ENCODE peak calls at places on chromosome 19, in eight cellular contexts. U is omental fat pad; S is CD8-positive, alpha-beta T cell; Y is RWPE2; C is fibroblast of mammary gland; L is AG09319; X is BE2C; J is tibial artery. I is an unnamed sample.

GRCh38 chr19:33785795-33786194 is 10.9 kb upstream of the KCTD15 start:
- DNase-seq in U (no peak), S (no peak), Y (no peak), C (peak), L (no peak), X (no peak), J (no peak), I (no peak)

GRCh38 chr19:47897857-47898256 is 11.7 kb upstream of the SULT2A1 start:
- DNase-seq in U (no peak), S (no peak), Y (no peak), C (no peak), L (no peak), X (no peak), J (no peak), I (no peak)

GRCh38 chr19:16917401-16917800 is 28.6 kb downstream of the F2RL3 start:
- DNase-seq in U (no peak), S (no peak), Y (no peak), C (no peak), L (no peak), X (no peak), J (no peak), I (no peak)

GRCh38 chr19:39408392-39409206 is 2.0 kb downstream of the ZFP36 start:
- DNase-seq in U (no peak), S (no peak), Y (no peak), C (peak), L (no peak), X (no peak), J (no peak), I (no peak)

GRCh38 chr19:44705502-44706010 is 6.6 kb downstream of the CEACAM16 start:
- DNase-seq in U (no peak), S (no peak), Y (no peak), C (no peak), L (no peak), X (no peak), J (no peak), I (no peak)

GRCh38 chr19:44596428-44597130 is 16.8 kb upstream of the IGSF23 start:
- DNase-seq in U (no peak), S (no peak), Y (no peak), C (no peak), L (no peak), X (no peak), J (no peak), I (no peak)

GRCh38 chr19:47651132-47651531 is 42.2 kb downstream of the BICRA start:
- DNase-seq in U (no peak), S (no peak), Y (no peak), C (no peak), L (no peak), X (no peak), J (no peak), I (no peak)

GRCh38 chr19:49605605-49606004 is 14.6 kb downstream of the PRR12 start:
- DNase-seq in U (no peak), S (no peak), Y (no peak), C (no peak), L (no peak), X (no peak), J (no peak), I (no peak)

GRCh38 chr19:54523403-54523802 is 20.8 kb downstream of the LAIR2 start:
- DNase-seq in U (no peak), S (no peak), Y (no peak), C (peak), L (no peak), X (no peak), J (no peak), I (no peak)

GRCh38 chr19:15466851-15467733 is 2.7 kb upstream of the RASAL3 start:
- DNase-seq in U (no peak), S (peak), Y (no peak), C (peak), L (no peak), X (no peak), J (no peak), I (no peak)

GRCh38 chr19:32889137-32889934 is 19.8 kb upstream of the SLC7A9 start:
- DNase-seq in U (no peak), S (no peak), Y (no peak), C (no peak), L (no peak), X (no peak), J (no peak), I (no peak)

GRCh38 chr19:5627395-5627904 is 4.6 kb downstream of the SAFB start:
- DNase-seq in U (no peak), S (no peak), Y (no peak), C (peak), L (no peak), X (no peak), J (peak), I (peak)

GRCh38 chr19:42412223-42412622 is 15.0 kb downstream of the LIPE start:
- DNase-seq in U (no peak), S (no peak), Y (no peak), C (no peak), L (no peak), X (peak), J (no peak), I (peak)

DNA sequence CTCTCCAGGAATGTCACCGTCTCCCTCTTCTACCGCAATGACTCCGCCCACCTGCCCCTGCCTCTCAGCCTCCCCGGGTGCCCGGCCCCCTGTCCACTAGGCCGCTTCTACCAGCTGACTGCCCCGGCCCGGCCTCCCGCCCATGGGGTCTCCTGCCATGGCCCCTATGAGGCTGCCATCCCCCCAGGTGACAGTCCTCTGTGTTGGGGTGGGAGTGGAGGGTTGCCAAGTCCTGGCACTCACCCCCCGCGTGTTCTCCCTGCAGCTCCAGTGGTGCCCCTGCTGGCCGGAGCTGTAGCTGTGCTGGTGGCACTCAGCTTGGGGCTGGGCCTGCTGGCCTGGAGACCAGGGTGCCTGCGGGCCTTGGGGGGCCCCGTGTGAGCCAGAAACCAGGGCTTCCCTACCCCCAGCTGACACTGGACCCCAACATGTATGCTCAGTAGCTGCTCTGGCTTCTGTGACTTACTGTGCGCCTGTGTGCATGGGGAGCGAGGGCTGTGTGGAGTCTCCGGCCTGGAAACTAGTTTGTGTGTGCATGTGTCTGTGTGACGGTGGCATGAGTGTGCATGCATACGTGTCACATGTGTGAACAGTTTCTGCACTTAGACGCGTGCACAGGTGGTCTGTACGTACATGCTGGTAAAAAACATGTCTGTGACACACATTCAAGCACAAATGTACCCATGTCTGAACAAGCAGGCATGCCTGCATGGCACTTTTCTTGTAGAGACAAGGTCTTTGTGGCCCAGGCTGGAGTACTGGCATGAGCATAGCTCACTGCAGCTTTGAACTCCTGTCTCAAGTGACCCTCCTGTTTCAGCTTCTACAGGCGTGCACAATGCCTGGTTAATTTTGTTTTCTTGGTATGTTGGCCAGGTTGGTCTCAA is 4.8 kb downstream of the ACP4 start:
- DNase-seq in U (no peak), S (no peak), Y (no peak), C (peak), L (no peak), X (peak), J (no peak), I (no peak)
- TF ChIP-seq CTCF in U (no peak), S (no peak), Y (peak), C (peak), L (no peak), X (peak), J (no peak), I (no peak)

GRCh38 chr19:3146677-3147100 is 10.9 kb downstream of the GNA15 start:
- DNase-seq in U (no peak), S (peak), Y (no peak), C (no peak), L (no peak), X (peak), J (no peak), I (peak)
- TF ChIP-seq CTCF in U (no peak), S (peak), Y (peak), C (peak), L (peak), X (peak), J (peak), I (peak)

GRCh38 chr19:435056-435706 is 25.7 kb downstream of the SHC2 start:
- DNase-seq in U (no peak), S (no peak), Y (no peak), C (no peak), L (no peak), X (no peak), J (no peak), I (no peak)

GRCh38 chr19:438416-438958 is 22.3 kb downstream of the SHC2 start:
- DNase-seq in U (no peak), S (no peak), Y (no peak), C (no peak), L (no peak), X (no peak), J (no peak), I (no peak)

GRCh38 chr19:437027-437426 is 23.8 kb downstream of the SHC2 start:
- DNase-seq in U (no peak), S (no peak), Y (no peak), C (no peak), L (no peak), X (no peak), J (no peak), I (no peak)

GRCh38 chr19:435707-436412 is 25.0 kb downstream of the SHC2 start:
- DNase-seq in U (no peak), S (no peak), Y (no peak), C (no peak), L (no peak), X (no peak), J (no peak), I (peak)

DNA sequence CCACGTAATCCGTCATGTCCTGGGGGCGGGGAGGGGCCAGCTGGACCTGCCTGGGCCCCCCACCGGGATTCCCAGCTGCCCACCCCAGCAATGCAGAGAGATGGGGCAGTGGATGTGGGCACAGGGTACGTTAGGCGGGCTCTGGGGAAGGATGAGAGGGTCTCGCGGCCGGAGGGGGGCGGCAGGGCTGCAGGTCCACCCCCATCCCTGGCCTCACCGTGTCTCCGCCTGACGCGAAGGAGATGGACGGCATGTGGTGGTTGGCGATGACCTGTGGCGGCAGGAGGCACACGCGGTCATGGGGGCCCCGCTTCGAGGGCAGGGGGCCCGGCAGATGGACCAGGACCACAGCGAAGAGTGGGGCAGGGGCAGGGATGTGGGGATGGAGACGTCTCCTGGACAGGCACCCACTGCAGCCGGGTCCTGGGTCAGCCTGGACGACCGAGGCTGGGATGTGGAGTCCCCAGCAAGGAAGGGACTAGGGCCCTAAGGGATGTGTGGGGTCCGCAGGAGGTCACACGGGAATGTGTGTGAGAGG is 24.4 kb downstream of the SHC2 start:
- DNase-seq in U (no peak), S (no peak), Y (no peak), C (no peak), L (no peak), X (no peak), J (no peak), I (no peak)
- TF ChIP-seq CTCF in U (no peak), S (no peak), Y (no peak), C (no peak), L (no peak), X (no peak), J (no peak), I (no peak)

GRCh38 chr19:2475702-2476450 is at the start of gene GADD45B:
- DNase-seq in U (peak), S (peak), Y (peak), C (peak), L (peak), X (peak), J (peak), I (peak)

GRCh38 chr19:2476451-2477140 is 669 bp downstream of the GADD45B start:
- DNase-seq in U (no peak), S (peak), Y (no peak), C (peak), L (no peak), X (peak), J (peak), I (no peak)

GRCh38 chr19:2474232-2475017 is 1.5 kb upstream of the GADD45B start:
- DNase-seq in U (peak), S (peak), Y (peak), C (peak), L (no peak), X (peak), J (peak), I (peak)

GRCh38 chr19:2477141-2477710 is 1.3 kb downstream of the GADD45B start:
- DNase-seq in U (no peak), S (no peak), Y (no peak), C (no peak), L (no peak), X (no peak), J (no peak), I (no peak)

DNA sequence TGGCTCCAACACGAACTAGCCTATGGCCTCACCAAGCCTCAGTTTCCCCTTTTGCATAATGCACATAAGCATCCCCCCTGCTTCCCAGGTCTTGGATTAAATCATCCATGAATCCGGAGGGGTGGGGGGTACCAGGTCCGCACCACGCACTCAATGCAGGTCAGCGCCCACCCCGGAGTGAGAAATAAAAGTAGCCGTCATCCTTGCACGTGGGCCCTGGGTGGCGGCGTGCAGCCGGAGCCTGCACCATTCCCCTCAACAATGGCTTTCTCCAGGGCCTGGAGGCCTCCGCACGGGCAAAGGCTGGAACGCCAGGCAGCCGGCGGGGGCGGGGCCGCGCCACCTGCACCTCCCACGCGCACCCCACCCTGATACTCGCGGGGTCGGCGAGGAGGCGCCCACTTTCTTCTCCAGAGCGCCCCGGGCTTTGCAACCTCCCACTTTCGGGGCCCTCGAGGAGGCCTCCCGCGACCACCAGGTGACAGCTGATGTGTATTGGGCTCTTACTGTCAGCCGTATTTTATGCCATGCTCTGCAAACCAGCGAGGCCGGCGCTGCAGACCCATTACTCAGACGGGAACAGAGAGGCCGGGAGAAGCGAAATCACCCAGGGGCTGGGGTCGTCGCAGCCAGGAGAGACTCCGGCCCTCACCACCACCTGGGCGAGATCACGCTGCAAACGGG is 767 bp upstream of the GADD45B start:
- DNase-seq in U (no peak), S (peak), Y (no peak), C (peak), L (no peak), X (peak), J (peak), I (no peak)
- TF ChIP-seq CTCF in U (no peak), S (no peak), Y (no peak), C (no peak), L (no peak), X (no peak), J (no peak), I (no peak)

GRCh38 chr19:13255041-13255718 is 105.0 kb downstream of the IER2 start:
- DNase-seq in U (no peak), S (no peak), Y (no peak), C (no peak), L (no peak), X (no peak), J (no peak), I (no peak)

GRCh38 chr19:13262450-13262849 is 112.2 kb downstream of the IER2 start:
- DNase-seq in U (no peak), S (no peak), Y (no peak), C (peak), L (no peak), X (no peak), J (no peak), I (no peak)

GRCh38 chr19:13256918-13257317 is 106.7 kb downstream of the IER2 start:
- DNase-seq in U (no peak), S (no peak), Y (no peak), C (no peak), L (no peak), X (no peak), J (no peak), I (no peak)

GRCh38 chr19:13255719-13256059 is 105.5 kb downstream of the IER2 start:
- DNase-seq in U (no peak), S (no peak), Y (no peak), C (no peak), L (no peak), X (no peak), J (no peak), I (no peak)

GRCh38 chr19:13260883-13261653 is 110.9 kb downstream of the IER2 start:
- DNase-seq in U (no peak), S (no peak), Y (no peak), C (peak), L (peak), X (no peak), J (no peak), I (no peak)
- TF ChIP-seq CTCF in U (no peak), S (no peak), Y (no peak), C (peak), L (no peak), X (no peak), J (no peak), I (no peak)

GRCh38 chr19:7679017-7679720 is 1.5 kb upstream of the TRAPPC5 start:
- DNase-seq in U (no peak), S (peak), Y (no peak), C (no peak), L (no peak), X (peak), J (no peak), I (peak)
- TF ChIP-seq CTCF in U (no peak), S (peak), Y (no peak), C (no peak), L (no peak), X (peak), J (no peak), I (no peak)

DNA sequence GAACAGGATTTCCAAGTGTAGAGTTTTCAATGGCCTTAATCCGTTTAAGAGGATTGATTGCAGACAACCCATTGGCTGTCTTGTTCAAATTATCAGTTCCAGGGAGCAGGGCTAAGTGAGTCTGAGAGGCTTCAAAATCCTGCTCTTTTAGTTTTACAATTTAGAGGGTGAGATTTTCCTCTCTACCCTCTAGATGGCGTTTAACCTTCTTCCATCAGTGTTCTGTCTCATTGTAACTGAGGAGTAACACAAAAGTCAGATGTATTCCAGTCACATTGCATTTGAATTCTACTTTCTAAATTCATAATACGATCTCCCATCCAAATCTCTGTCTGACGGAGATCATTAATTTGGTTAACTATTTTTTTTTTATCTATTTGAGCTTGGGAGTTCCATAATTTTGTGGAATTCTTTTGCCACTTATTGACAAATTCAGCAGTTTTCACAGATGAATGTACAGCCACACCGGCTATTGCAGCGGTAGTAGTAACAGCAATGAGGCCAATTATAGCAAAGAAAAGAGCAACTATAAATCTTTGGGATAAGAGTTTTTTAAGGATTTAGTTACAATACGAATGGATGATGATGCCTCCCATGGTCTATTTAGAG is 7.8 kb upstream of the C19orf84 start:
- DNase-seq in U (no peak), S (no peak), Y (no peak), C (peak), L (no peak), X (no peak), J (no peak), I (no peak)
- TF ChIP-seq CTCF in U (no peak), S (peak), Y (peak), C (peak), L (peak), X (peak), J (peak), I (peak)